ENCODE peak calls at places on chromosomes 11 and 22, in nine cellular contexts. One of them, this sample, is unnamed.

GRCh38 chr11:47433157-47433556 is 6.9 kb upstream of the PSMC3 start:
- DNase-seq in Caco-2: peak; percentile 68
- DNase-seq in adrenal gland: no peak
- DNase-seq in fibroblast of the aortic adventitia: no peak
- DNase-seq in cardiac fibroblast: no peak
- DNase-seq in fibroblast of villous mesenchyme: peak; percentile 67
- DNase-seq in IMR-90: no peak
- DNase-seq in AG04449: no peak
- DNase-seq in astrocyte of the spinal cord: peak; percentile 33
- DNase-seq in this sample: no peak

GRCh38 chr22:17922925-17923898 is 101.1 kb downstream of the MICAL3 start:
- DNase-seq in astrocyte of the spinal cord: peak; percentile 93
- DNase-seq in Caco-2: no peak
- DNase-seq in fibroblast of the aortic adventitia: peak; percentile 94
- DNase-seq in AG04449: peak; percentile 57
- DNase-seq in IMR-90: peak; percentile 89
- DNase-seq in adrenal gland: peak; percentile 84
- DNase-seq in cardiac fibroblast: peak; percentile 66
- DNase-seq in fibroblast of villous mesenchyme: peak; percentile 84
- DNase-seq in this sample: peak; percentile 90

GRCh38 chr11:838441-839279 is 3.7 kb downstream of the POLR2L start:
- DNase-seq in AG04449: no peak
- DNase-seq in cardiac fibroblast: peak; percentile 47
- DNase-seq in fibroblast of the aortic adventitia: peak; percentile 39
- DNase-seq in IMR-90: no peak
- DNase-seq in astrocyte of the spinal cord: no peak
- DNase-seq in Caco-2: no peak
- DNase-seq in adrenal gland: no peak
- DNase-seq in fibroblast of villous mesenchyme: no peak
- DNase-seq in this sample: no peak

GRCh38 chr11:43833657-43834073 is 47.0 kb upstream of the ALKBH3 start:
- DNase-seq in Caco-2: no peak
- DNase-seq in adrenal gland: no peak
- DNase-seq in cardiac fibroblast: peak; percentile 78
- DNase-seq in fibroblast of the aortic adventitia: peak; percentile 70
- DNase-seq in astrocyte of the spinal cord: peak; percentile 60
- DNase-seq in AG04449: peak; percentile 26
- DNase-seq in IMR-90: peak; percentile 90
- DNase-seq in fibroblast of villous mesenchyme: peak; percentile 93
- DNase-seq in this sample: peak; percentile 32

GRCh38 chr11:10478066-10478465 is 23.0 kb downstream of the AMPD3 start:
- DNase-seq in astrocyte of the spinal cord: no peak
- DNase-seq in IMR-90: no peak
- DNase-seq in Caco-2: no peak
- DNase-seq in fibroblast of villous mesenchyme: no peak
- DNase-seq in fibroblast of the aortic adventitia: no peak
- DNase-seq in AG04449: no peak
- DNase-seq in cardiac fibroblast: no peak
- DNase-seq in adrenal gland: peak; percentile 11
- DNase-seq in this sample: no peak

GRCh38 chr11:40054631-40055030 is 1404.8 kb downstream of the LRRC4C start:
- DNase-seq in adrenal gland: no peak
- DNase-seq in astrocyte of the spinal cord: no peak
- DNase-seq in cardiac fibroblast: no peak
- DNase-seq in Caco-2: no peak
- DNase-seq in fibroblast of villous mesenchyme: no peak
- DNase-seq in AG04449: no peak
- DNase-seq in fibroblast of the aortic adventitia: no peak
- DNase-seq in IMR-90: no peak
- DNase-seq in this sample: no peak

GRCh38 chr11:4455439-4455838 is 6.3 kb downstream of the OR52K2 start:
- DNase-seq in fibroblast of villous mesenchyme: no peak
- DNase-seq in IMR-90: no peak
- DNase-seq in astrocyte of the spinal cord: no peak
- DNase-seq in cardiac fibroblast: no peak
- DNase-seq in AG04449: no peak
- DNase-seq in Caco-2: no peak
- DNase-seq in adrenal gland: peak; percentile 25
- DNase-seq in fibroblast of the aortic adventitia: no peak
- DNase-seq in this sample: no peak

GRCh38 chr22:44199866-44200265 is 19.1 kb downstream of the PARVG start:
- DNase-seq in astrocyte of the spinal cord: no peak
- DNase-seq in fibroblast of villous mesenchyme: no peak
- DNase-seq in IMR-90: no peak
- DNase-seq in AG04449: no peak
- DNase-seq in Caco-2: no peak
- DNase-seq in cardiac fibroblast: no peak
- DNase-seq in adrenal gland: no peak
- DNase-seq in fibroblast of the aortic adventitia: no peak
- DNase-seq in this sample: no peak

GRCh38 chr11:132264616-132265015 is 894.2 kb downstream of the NTM start:
- DNase-seq in fibroblast of villous mesenchyme: no peak
- DNase-seq in cardiac fibroblast: no peak
- DNase-seq in IMR-90: no peak
- DNase-seq in Caco-2: no peak
- DNase-seq in astrocyte of the spinal cord: no peak
- DNase-seq in fibroblast of the aortic adventitia: no peak
- DNase-seq in adrenal gland: no peak
- DNase-seq in AG04449: no peak
- DNase-seq in this sample: no peak

GRCh38 chr22:38016182-38017078 is 32.1 kb upstream of the SOX10 start:
- DNase-seq in Caco-2: no peak
- DNase-seq in astrocyte of the spinal cord: no peak
- DNase-seq in IMR-90: peak; percentile 58
- DNase-seq in cardiac fibroblast: peak; percentile 34
- DNase-seq in AG04449: no peak
- DNase-seq in adrenal gland: peak; percentile 56
- DNase-seq in fibroblast of villous mesenchyme: no peak
- DNase-seq in fibroblast of the aortic adventitia: peak; percentile 76
- DNase-seq in this sample: no peak

GRCh38 chr11:2268911-2269600 is 1.3 kb downstream of the ASCL2 start:
- DNase-seq in astrocyte of the spinal cord: no peak
- DNase-seq in IMR-90: no peak
- DNase-seq in cardiac fibroblast: peak; percentile 25
- DNase-seq in AG04449: no peak
- DNase-seq in adrenal gland: no peak
- DNase-seq in fibroblast of villous mesenchyme: peak; percentile 15
- DNase-seq in fibroblast of the aortic adventitia: peak; percentile 2
- DNase-seq in Caco-2: peak; percentile 84
- DNase-seq in this sample: no peak

GRCh38 chr11:74288161-74288560 is 23.3 kb downstream of the P4HA3 start:
- DNase-seq in astrocyte of the spinal cord: peak; percentile 95
- DNase-seq in IMR-90: peak; percentile 99
- DNase-seq in fibroblast of the aortic adventitia: peak; percentile 99
- DNase-seq in AG04449: peak; percentile 92
- DNase-seq in adrenal gland: peak; percentile 51
- DNase-seq in Caco-2: no peak
- DNase-seq in fibroblast of villous mesenchyme: peak; percentile 97
- DNase-seq in cardiac fibroblast: peak; percentile 98
- DNase-seq in this sample: peak; percentile 76

GRCh38 chr11:36282926-36283325 is 6.3 kb downstream of the COMMD9 start:
- DNase-seq in AG04449: no peak
- DNase-seq in IMR-90: no peak
- DNase-seq in fibroblast of villous mesenchyme: no peak
- DNase-seq in Caco-2: no peak
- DNase-seq in adrenal gland: no peak
- DNase-seq in fibroblast of the aortic adventitia: no peak
- DNase-seq in cardiac fibroblast: no peak
- DNase-seq in astrocyte of the spinal cord: no peak
- DNase-seq in this sample: no peak

GRCh38 chr11:134120921-134121526 is 52.2 kb downstream of the JAM3 start:
- DNase-seq in adrenal gland: no peak
- DNase-seq in cardiac fibroblast: peak; percentile 78
- DNase-seq in astrocyte of the spinal cord: no peak
- DNase-seq in IMR-90: peak; percentile 52
- DNase-seq in Caco-2: no peak
- DNase-seq in fibroblast of villous mesenchyme: peak; percentile 66
- DNase-seq in fibroblast of the aortic adventitia: peak; percentile 72
- DNase-seq in AG04449: no peak
- DNase-seq in this sample: no peak

GRCh38 chr22:32175751-32176644 is 16.9 kb upstream of the C22orf42 start:
- DNase-seq in Caco-2: no peak
- DNase-seq in adrenal gland: no peak
- DNase-seq in astrocyte of the spinal cord: no peak
- DNase-seq in fibroblast of the aortic adventitia: no peak
- DNase-seq in AG04449: no peak
- DNase-seq in cardiac fibroblast: no peak
- DNase-seq in fibroblast of villous mesenchyme: no peak
- DNase-seq in IMR-90: no peak
- DNase-seq in this sample: no peak

GRCh38 chr11:12902784-12903491 is 106.2 kb upstream of the RASSF10 start:
- DNase-seq in IMR-90: no peak
- DNase-seq in fibroblast of villous mesenchyme: no peak
- DNase-seq in AG04449: no peak
- DNase-seq in cardiac fibroblast: no peak
- DNase-seq in astrocyte of the spinal cord: no peak
- DNase-seq in Caco-2: no peak
- DNase-seq in adrenal gland: no peak
- DNase-seq in fibroblast of the aortic adventitia: no peak
- DNase-seq in this sample: no peak
- H3K4me3 ChIP-seq in IMR-90: no peak overlapping the region
- H3K4me3 ChIP-seq in fibroblast of villous mesenchyme: no peak overlapping the region
- H3K4me3 ChIP-seq in AG04449: no peak overlapping the region
- H3K4me3 ChIP-seq in cardiac fibroblast: no peak overlapping the region
- H3K4me3 ChIP-seq in astrocyte of the spinal cord: no peak overlapping the region
- H3K4me3 ChIP-seq in Caco-2: no peak overlapping the region
- H3K4me3 ChIP-seq in adrenal gland: no peak overlapping the region
- H3K4me3 ChIP-seq in fibroblast of the aortic adventitia: no peak overlapping the region
- H3K4me3 ChIP-seq in this sample: no peak overlapping the region

GRCh38 chr11:129590030-129590752 is 214.5 kb downstream of the BARX2 start:
- DNase-seq in cardiac fibroblast: no peak
- DNase-seq in AG04449: no peak
- DNase-seq in Caco-2: no peak
- DNase-seq in IMR-90: no peak
- DNase-seq in fibroblast of the aortic adventitia: no peak
- DNase-seq in adrenal gland: no peak
- DNase-seq in fibroblast of villous mesenchyme: no peak
- DNase-seq in astrocyte of the spinal cord: no peak
- DNase-seq in this sample: no peak

GRCh38 chr11:129591527-129591926 is 215.9 kb downstream of the BARX2 start:
- DNase-seq in AG04449: no peak
- DNase-seq in Caco-2: no peak
- DNase-seq in IMR-90: no peak
- DNase-seq in cardiac fibroblast: no peak
- DNase-seq in fibroblast of the aortic adventitia: no peak
- DNase-seq in astrocyte of the spinal cord: no peak
- DNase-seq in fibroblast of villous mesenchyme: no peak
- DNase-seq in adrenal gland: no peak
- DNase-seq in this sample: no peak

GRCh38 chr11:129590753-129591475 is 215.3 kb downstream of the BARX2 start:
- DNase-seq in fibroblast of the aortic adventitia: no peak
- DNase-seq in astrocyte of the spinal cord: no peak
- DNase-seq in cardiac fibroblast: no peak
- DNase-seq in IMR-90: no peak
- DNase-seq in Caco-2: no peak
- DNase-seq in AG04449: no peak
- DNase-seq in fibroblast of villous mesenchyme: no peak
- DNase-seq in adrenal gland: no peak
- DNase-seq in this sample: no peak

GRCh38 chr11:129592191-129592590 is 216.5 kb downstream of the BARX2 start:
- DNase-seq in fibroblast of the aortic adventitia: no peak
- DNase-seq in IMR-90: no peak
- DNase-seq in cardiac fibroblast: no peak
- DNase-seq in adrenal gland: no peak
- DNase-seq in Caco-2: no peak
- DNase-seq in AG04449: no peak
- DNase-seq in fibroblast of villous mesenchyme: no peak
- DNase-seq in astrocyte of the spinal cord: no peak
- DNase-seq in this sample: no peak

GRCh38 chr11:129589190-129589589 is 213.5 kb downstream of the BARX2 start:
- DNase-seq in Caco-2: no peak
- DNase-seq in fibroblast of the aortic adventitia: no peak
- DNase-seq in astrocyte of the spinal cord: no peak
- DNase-seq in IMR-90: no peak
- DNase-seq in cardiac fibroblast: no peak
- DNase-seq in adrenal gland: no peak
- DNase-seq in AG04449: no peak
- DNase-seq in fibroblast of villous mesenchyme: no peak
- DNase-seq in this sample: no peak
- TF ChIP-seq CTCF in Caco-2: no peak
- TF ChIP-seq CTCF in fibroblast of the aortic adventitia: no peak
- TF ChIP-seq CTCF in astrocyte of the spinal cord: no peak
- TF ChIP-seq CTCF in IMR-90: no peak
- TF ChIP-seq CTCF in cardiac fibroblast: no peak
- TF ChIP-seq CTCF in adrenal gland: no peak
- TF ChIP-seq CTCF in AG04449: no peak
- TF ChIP-seq CTCF in fibroblast of villous mesenchyme: no peak
- TF ChIP-seq CTCF in this sample: no peak

DNA sequence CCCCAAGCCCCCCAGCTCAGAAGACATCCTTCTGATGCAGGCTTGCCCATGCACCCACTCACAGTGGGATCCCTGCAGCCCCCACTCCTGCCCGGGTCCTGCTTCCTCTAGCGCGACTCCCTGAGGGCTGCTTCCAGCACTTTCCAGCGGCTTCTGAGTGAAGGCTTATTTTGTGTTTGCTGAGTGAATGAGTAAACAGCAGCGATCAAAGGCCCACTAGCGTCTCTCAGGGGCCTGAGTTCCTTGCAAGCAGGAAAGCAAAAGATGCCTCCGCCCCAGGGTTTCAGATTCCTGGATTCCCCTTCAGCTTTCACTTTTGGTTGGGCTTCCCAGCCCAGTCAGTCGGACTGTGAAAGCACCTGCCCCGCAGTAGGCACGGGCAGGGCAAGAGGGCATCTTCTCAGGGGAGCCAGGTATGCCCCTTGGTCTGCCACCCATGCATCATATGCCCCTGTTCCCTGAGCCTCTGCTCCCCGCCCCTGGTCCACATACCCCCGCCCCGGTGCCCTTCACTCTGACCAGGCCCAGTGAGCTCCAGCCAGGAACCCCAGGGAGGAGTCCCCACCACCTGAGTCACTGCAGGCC is 9.2 kb downstream of the FADD start:
- DNase-seq in IMR-90: no peak
- DNase-seq in Caco-2: peak; percentile 85
- DNase-seq in fibroblast of villous mesenchyme: peak; percentile 11
- DNase-seq in fibroblast of the aortic adventitia: no peak
- DNase-seq in cardiac fibroblast: no peak
- DNase-seq in AG04449: no peak
- DNase-seq in astrocyte of the spinal cord: no peak
- DNase-seq in adrenal gland: no peak
- DNase-seq in this sample: no peak
- H3K4me3 ChIP-seq in IMR-90: no peak overlapping the region
- H3K4me3 ChIP-seq in Caco-2: no peak overlapping the region
- H3K4me3 ChIP-seq in fibroblast of villous mesenchyme: no peak overlapping the region
- H3K4me3 ChIP-seq in fibroblast of the aortic adventitia: no peak overlapping the region
- H3K4me3 ChIP-seq in cardiac fibroblast: no peak overlapping the region
- H3K4me3 ChIP-seq in AG04449: no peak overlapping the region
- H3K4me3 ChIP-seq in astrocyte of the spinal cord: no peak overlapping the region
- H3K4me3 ChIP-seq in adrenal gland: no peak overlapping the region
- H3K4me3 ChIP-seq in this sample: no peak overlapping the region

DNA sequence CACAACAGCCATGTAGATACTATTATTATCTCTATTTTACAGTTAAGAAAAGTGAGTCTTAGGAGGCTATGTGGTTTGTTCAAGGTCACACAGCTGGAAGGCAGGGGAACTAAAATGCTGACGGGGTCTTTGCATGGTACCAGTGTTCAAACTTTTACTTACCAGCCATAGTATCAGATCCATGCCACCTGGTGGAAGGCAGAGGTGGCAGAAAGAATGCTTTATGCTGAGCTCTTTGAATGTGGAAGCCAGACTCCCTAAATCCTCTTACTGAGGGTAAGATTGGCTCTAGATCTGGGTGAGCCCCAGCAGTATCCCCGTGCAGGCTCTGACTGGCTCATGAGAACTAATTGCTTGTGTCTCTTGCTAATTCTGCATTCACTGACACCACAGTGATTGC is 54.3 kb upstream of the NAV2 start:
- DNase-seq in adrenal gland: no peak
- DNase-seq in cardiac fibroblast: no peak
- DNase-seq in Caco-2: no peak
- DNase-seq in AG04449: no peak
- DNase-seq in fibroblast of villous mesenchyme: no peak
- DNase-seq in IMR-90: no peak
- DNase-seq in astrocyte of the spinal cord: no peak
- DNase-seq in fibroblast of the aortic adventitia: no peak
- DNase-seq in this sample: no peak
- TF ChIP-seq CTCF in adrenal gland: no peak
- TF ChIP-seq CTCF in cardiac fibroblast: peak; percentile 12
- TF ChIP-seq CTCF in Caco-2: no peak
- TF ChIP-seq CTCF in AG04449: peak; percentile 8
- TF ChIP-seq CTCF in fibroblast of villous mesenchyme: no peak
- TF ChIP-seq CTCF in IMR-90: no peak
- TF ChIP-seq CTCF in astrocyte of the spinal cord: peak; percentile 24
- TF ChIP-seq CTCF in fibroblast of the aortic adventitia: peak; percentile 13
- TF ChIP-seq CTCF in this sample: peak; percentile 24

This sample was measured in astrocyte of the cerebellum.